ENCODE peak calls at places on chromosome 4, in four cellular contexts. L is effector memory CD4-positive, alpha-beta T cell; E is cardiac muscle cell; P is brain microvascular endothelial cell. M is an unnamed sample. For H3K36me3, the result is how much of the 10 kb centered on the place peaks cover.

GRCh38 chr4:38132843-38133662 is 172.9 kb downstream of the PTTG2 start:
- DNase-seq in L (no peak), E (no peak), P (no peak), M (no peak)

GRCh38 chr4:184250795-184251679 is 33.4 kb upstream of the ENPP6 start:
- DNase-seq in L (no peak), E (peak), P (peak), M (peak)

GRCh38 chr4:87018751-87019150 is 83.9 kb downstream of the AFF1 start:
- DNase-seq in L (no peak), E (no peak), P (no peak), M (no peak)

GRCh38 chr4:99447079-99447478 is 11.9 kb upstream of the ADH7 start:
- DNase-seq in L (no peak), E (no peak), P (peak), M (peak)

GRCh38 chr4:86264269-86264668 is 95.6 kb downstream of the MAPK10 start:
- DNase-seq in L (no peak), E (peak), P (no peak), M (no peak)

GRCh38 chr4:84389406-84389805 is 109.7 kb downstream of the NKX6-1 start:
- DNase-seq in L (no peak), E (no peak), P (peak), M (no peak)

GRCh38 chr4:76198411-76199237 is 15.0 kb downstream of the SCARB2 start:
- DNase-seq in L (no peak), E (peak), P (peak), M (no peak)

GRCh38 chr4:53505947-53506346 is 85.3 kb downstream of the LNX1 start:
- DNase-seq in L (no peak), E (no peak), P (peak), M (no peak)

GRCh38 chr4:78311306-78311705 is 240.3 kb upstream of the ANXA3 start:
- DNase-seq in L (no peak), E (no peak), P (no peak), M (no peak)

GRCh38 chr4:181364504-181364903 is 878.7 kb upstream of the TENM3 start:
- DNase-seq in L (no peak), E (no peak), P (no peak), M (no peak)

GRCh38 chr4:118345813-118346212 is 7.0 kb downstream of the PRSS12 start:
- DNase-seq in L (no peak), E (no peak), P (no peak), M (no peak)

GRCh38 chr4:25632135-25632534 is 23.5 kb upstream of the SLC34A2 start:
- DNase-seq in L (no peak), E (no peak), P (no peak), M (no peak)

GRCh38 chr4:122826000-122826595 is 533 bp upstream of the FGF2 start:
- DNase-seq in L (no peak), E (no peak), P (peak), M (peak)

GRCh38 chr4:42618018-42618417 is 38.9 kb downstream of the ATP8A1 start:
- DNase-seq in L (no peak), E (no peak), P (no peak), M (no peak)

GRCh38 chr4:4717692-4718091 is 141.8 kb upstream of the MSX1 start:
- DNase-seq in L (no peak), E (no peak), P (no peak), M (no peak)

GRCh38 chr4:26093561-26093960 is 179.5 kb downstream of the SMIM20 start:
- DNase-seq in L (no peak), E (no peak), P (no peak), M (no peak)

GRCh38 chr4:123349401-123350190 is 47.0 kb upstream of the SPRY1 start:
- DNase-seq in L (no peak), E (no peak), P (no peak), M (no peak)

GRCh38 chr4:134720030-134720429 is 518.4 kb upstream of the PABPC4L start:
- DNase-seq in L (no peak), E (no peak), P (no peak), M (no peak)

GRCh38 chr4:144574509-144574908 is 71.4 kb upstream of the HHIP start:
- DNase-seq in L (no peak), E (no peak), P (no peak), M (no peak)

GRCh38 chr4:176611954-176612353 is 180.8 kb downstream of the VEGFC start:
- DNase-seq in L (no peak), E (no peak), P (no peak), M (no peak)

GRCh38 chr4:35342833-35343232 is 901.5 kb downstream of the ARAP2 start:
- DNase-seq in L (no peak), E (no peak), P (no peak), M (no peak)

GRCh38 chr4:184016742-184017668 is 111.9 kb downstream of the STOX2 start:
- DNase-seq in L (no peak), E (no peak), P (no peak), M (no peak)

GRCh38 chr4:184320630-184321029 is 103.0 kb upstream of the ENPP6 start:
- DNase-seq in L (no peak), E (no peak), P (no peak), M (no peak)

GRCh38 chr4:15436515-15436914 is 8.7 kb downstream of the C1QTNF7 start:
- DNase-seq in L (no peak), E (no peak), P (peak), M (no peak)

GRCh38 chr4:35038845-35039244 is 1205.5 kb downstream of the ARAP2 start:
- DNase-seq in L (no peak), E (no peak), P (no peak), M (no peak)

GRCh38 chr4:132114885-132115284 is 1034.2 kb upstream of the PCDH10 start:
- DNase-seq in L (no peak), E (no peak), P (no peak), M (no peak)

GRCh38 chr4:17027495-17027894 is 129.1 kb upstream of the LDB2 start:
- DNase-seq in L (no peak), E (no peak), P (peak), M (peak)

GRCh38 chr4:181323061-181323460 is 920.1 kb upstream of the TENM3 start:
- DNase-seq in L (no peak), E (no peak), P (no peak), M (no peak)

GRCh38 chr4:143399113-143399949 is 62.7 kb downstream of the GAB1 start:
- DNase-seq in L (no peak), E (peak), P (no peak), M (no peak)

GRCh38 chr4:138405934-138406567 is 163.9 kb upstream of the SLC7A11 start:
- DNase-seq in L (no peak), E (no peak), P (peak), M (peak)

GRCh38 chr4:93658443-93658842 is 170.1 kb upstream of the ATOH1 start:
- DNase-seq in L (no peak), E (no peak), P (no peak), M (no peak)

GRCh38 chr4:143184217-143184502 is 557 bp upstream of the USP38 start:
- DNase-seq in L (no peak), E (no peak), P (no peak), M (no peak)

GRCh38 chr4:100988876-100989275 is 358.4 kb downstream of the PPP3CA start:
- DNase-seq in L (no peak), E (no peak), P (no peak), M (no peak)

GRCh38 chr4:10482913-10483312 is 25.7 kb upstream of the ZNF518B start:
- DNase-seq in L (no peak), E (no peak), P (no peak), M (no peak)

GRCh38 chr4:3128058-3128457 is 53.6 kb downstream of the HTT start:
- DNase-seq in L (no peak), E (no peak), P (no peak), M (peak)
- H3K36me3 ChIP-seq in L (half or more), E (under half), P (under half), M (half or more)

DNA sequence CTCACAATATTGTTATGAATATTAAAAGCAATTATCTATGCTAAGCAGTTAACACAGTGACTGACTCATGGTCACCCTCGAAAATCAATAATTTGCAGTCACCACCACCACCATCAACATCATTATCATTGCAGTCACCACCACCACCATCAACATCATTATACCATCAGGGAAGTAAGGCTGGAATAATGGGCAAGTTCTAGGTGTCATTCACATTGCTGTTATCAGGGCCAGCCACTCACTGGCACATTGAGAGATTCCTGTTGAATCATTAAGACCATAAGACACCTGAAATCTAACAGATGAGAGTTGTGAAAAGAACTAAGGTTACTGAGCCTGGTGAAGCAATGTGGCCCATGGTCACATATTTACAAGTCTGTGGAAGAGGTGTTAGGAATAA is 247.6 kb upstream of the BOD1L1 start:
- DNase-seq in L (no peak), E (no peak), P (no peak), M (no peak)
- H3K36me3 ChIP-seq in L (under half), E (under half), P (under half), M (under half)

GRCh38 chr4:152327606-152328453 is 208.1 kb downstream of the FBXW7 start:
- DNase-seq in L (no peak), E (no peak), P (no peak), M (no peak)

GRCh38 chr4:152321923-152322322 is 214.0 kb downstream of the FBXW7 start:
- DNase-seq in L (no peak), E (no peak), P (no peak), M (no peak)

GRCh38 chr4:152325831-152326230 is 210.1 kb downstream of the FBXW7 start:
- DNase-seq in L (no peak), E (no peak), P (no peak), M (no peak)

GRCh38 chr4:152321408-152321807 is 214.5 kb downstream of the FBXW7 start:
- DNase-seq in L (no peak), E (no peak), P (no peak), M (no peak)

DNA sequence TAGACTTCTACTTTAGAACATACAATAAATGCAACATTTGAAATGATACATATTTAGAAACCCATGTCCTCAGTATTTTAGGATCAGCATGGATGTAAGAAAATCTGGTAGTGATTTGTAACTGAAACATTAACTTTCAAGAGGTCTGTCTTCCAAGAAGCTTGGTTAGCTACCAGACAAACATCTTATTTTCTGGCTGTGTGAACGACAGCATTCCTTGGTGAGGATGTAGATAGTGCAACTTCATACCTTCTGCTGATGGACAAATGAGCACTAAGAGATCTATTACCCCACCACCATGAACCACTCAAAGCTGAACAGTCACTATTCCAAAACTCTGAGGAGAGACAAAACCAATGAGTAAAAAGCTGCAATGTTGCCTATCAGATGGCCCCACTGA is 212.7 kb downstream of the FBXW7 start:
- DNase-seq in L (no peak), E (no peak), P (no peak), M (no peak)
- H3K36me3 ChIP-seq in L (under half), E (under half), P (under half), M (under half)

GRCh38 chr4:82906469-82906868 is 5.9 kb downstream of the THAP9 start:
- DNase-seq in L (no peak), E (no peak), P (no peak), M (no peak)
- H3K36me3 ChIP-seq in L (under half), E (under half), P (under half), M (under half)

GRCh38 chr4:8605289-8605688 is 12.7 kb downstream of the CPZ start:
- DNase-seq in L (no peak), E (no peak), P (no peak), M (no peak)
- H3K36me3 ChIP-seq in L (under half), E (under half), P (under half), M (under half)

GRCh38 chr4:151105454-151106032 is 6.1 kb downstream of the RPS3A start:
- DNase-seq in L (no peak), E (no peak), P (no peak), M (no peak)
- H3K36me3 ChIP-seq in L (half or more), E (under half), P (half or more), M (half or more)